ENCODE peak calls at places on chromosomes 16 and 17, in seven cellular contexts. One of them, this sample, is unnamed.

GRCh38 chr16:86618431-86619262 is 40.3 kb downstream of the FOXL1 start:
- DNase-seq in H1: no peak
- DNase-seq in GM12878: no peak
- DNase-seq in K562: no peak
- DNase-seq in SK-N-SH: no peak
- DNase-seq in GM12891: no peak
- DNase-seq in HepG2: no peak
- DNase-seq in this sample: no peak

GRCh38 chr17:7851438-7852261 is 3.2 kb upstream of the TMEM88 start:
- DNase-seq in K562: peak; percentile 55
- DNase-seq in GM12878: peak; percentile 73
- DNase-seq in SK-N-SH: peak; percentile 94
- DNase-seq in GM12891: peak; percentile 90
- DNase-seq in H1: peak; percentile 82
- DNase-seq in HepG2: peak; percentile 64
- DNase-seq in this sample: peak; percentile 89

GRCh38 chr17:7294614-7295153 is at the start of gene YBX2:
- DNase-seq in GM12891: peak; percentile 91
- DNase-seq in GM12878: no peak
- DNase-seq in SK-N-SH: peak; percentile 97
- DNase-seq in HepG2: no peak
- DNase-seq in H1: no peak
- DNase-seq in K562: peak; percentile 35
- DNase-seq in this sample: peak; percentile 86

GRCh38 chr17:66663041-66663494 is 171.8 kb upstream of the CACNG5 start:
- DNase-seq in SK-N-SH: peak; percentile 83
- DNase-seq in H1: no peak
- DNase-seq in HepG2: no peak
- DNase-seq in GM12878: no peak
- DNase-seq in GM12891: no peak
- DNase-seq in K562: peak; percentile 24
- DNase-seq in this sample: no peak

GRCh38 chr16:48121276-48121675 is 34.5 kb downstream of the ABCC12 start:
- DNase-seq in GM12891: no peak
- DNase-seq in HepG2: no peak
- DNase-seq in H1: no peak
- DNase-seq in SK-N-SH: peak; percentile 50
- DNase-seq in GM12878: no peak
- DNase-seq in K562: no peak
- DNase-seq in this sample: no peak

GRCh38 chr17:49756323-49756722 is 7.6 kb downstream of the FAM117A start:
- DNase-seq in H1: no peak
- DNase-seq in GM12878: no peak
- DNase-seq in K562: no peak
- DNase-seq in HepG2: no peak
- DNase-seq in SK-N-SH: no peak
- DNase-seq in GM12891: no peak
- DNase-seq in this sample: no peak

GRCh38 chr16:29820271-29820701 is at the start of gene MVP:
- DNase-seq in GM12891: peak; percentile 63
- DNase-seq in HepG2: no peak
- DNase-seq in SK-N-SH: peak; percentile 72
- DNase-seq in GM12878: no peak
- DNase-seq in H1: no peak
- DNase-seq in K562: peak; percentile 51
- DNase-seq in this sample: peak; percentile 73

GRCh38 chr17:30271102-30271501 is 20.6 kb downstream of the BLMH start:
- DNase-seq in K562: no peak
- DNase-seq in GM12891: no peak
- DNase-seq in SK-N-SH: no peak
- DNase-seq in HepG2: no peak
- DNase-seq in H1: no peak
- DNase-seq in GM12878: no peak
- DNase-seq in this sample: no peak

GRCh38 chr17:35056013-35056412 is 7.5 kb downstream of the RFFL start:
- DNase-seq in HepG2: no peak
- DNase-seq in GM12891: no peak
- DNase-seq in GM12878: no peak
- DNase-seq in SK-N-SH: no peak
- DNase-seq in K562: no peak
- DNase-seq in H1: no peak
- DNase-seq in this sample: no peak

GRCh38 chr17:33778505-33779398 is 476.3 kb upstream of the CCL2 start:
- DNase-seq in H1: peak; percentile 3
- DNase-seq in SK-N-SH: peak; percentile 57
- DNase-seq in HepG2: peak; percentile 33
- DNase-seq in K562: peak; percentile 73
- DNase-seq in GM12878: peak; percentile 2
- DNase-seq in GM12891: peak; percentile 24
- DNase-seq in this sample: peak; percentile 19

GRCh38 chr16:78584213-78584860 is 484.9 kb downstream of the WWOX start:
- DNase-seq in SK-N-SH: no peak
- DNase-seq in K562: no peak
- DNase-seq in H1: no peak
- DNase-seq in GM12878: no peak
- DNase-seq in HepG2: no peak
- DNase-seq in GM12891: no peak
- DNase-seq in this sample: no peak

GRCh38 chr17:58329035-58329807 is 626 bp upstream of the TSPOAP1 start:
- DNase-seq in K562: peak; percentile 87
- DNase-seq in SK-N-SH: peak; percentile 73
- DNase-seq in GM12878: peak; percentile 97
- DNase-seq in HepG2: peak; percentile 38
- DNase-seq in GM12891: no peak
- DNase-seq in H1: no peak
- DNase-seq in this sample: peak; percentile 58

GRCh38 chr16:86959182-86959651 is 358.0 kb downstream of the C16orf95 start:
- DNase-seq in K562: no peak
- DNase-seq in GM12878: no peak
- DNase-seq in H1: no peak
- DNase-seq in GM12891: no peak
- DNase-seq in SK-N-SH: no peak
- DNase-seq in HepG2: no peak
- DNase-seq in this sample: no peak

GRCh38 chr17:44144966-44145739 is 3.4 kb downstream of the HROB start:
- DNase-seq in GM12878: no peak
- DNase-seq in K562: no peak
- DNase-seq in H1: no peak
- DNase-seq in SK-N-SH: no peak
- DNase-seq in GM12891: no peak
- DNase-seq in HepG2: no peak
- DNase-seq in this sample: no peak

GRCh38 chr17:47891545-47892088 is 4.4 kb upstream of the SP2 start:
- DNase-seq in H1: no peak
- DNase-seq in GM12878: no peak
- DNase-seq in K562: no peak
- DNase-seq in HepG2: no peak
- DNase-seq in GM12891: no peak
- DNase-seq in SK-N-SH: no peak
- DNase-seq in this sample: no peak

GRCh38 chr17:33115957-33116680 is 124.5 kb downstream of the SPACA3 start:
- DNase-seq in GM12891: no peak
- DNase-seq in SK-N-SH: peak; percentile 56
- DNase-seq in H1: no peak
- DNase-seq in K562: no peak
- DNase-seq in GM12878: no peak
- DNase-seq in HepG2: no peak
- DNase-seq in this sample: no peak

GRCh38 chr16:12262454-12263180 is 286.1 kb downstream of the SNX29 start:
- DNase-seq in GM12891: no peak
- DNase-seq in GM12878: no peak
- DNase-seq in K562: no peak
- DNase-seq in H1: no peak
- DNase-seq in SK-N-SH: no peak
- DNase-seq in HepG2: peak; percentile 77
- DNase-seq in this sample: no peak

GRCh38 chr17:79702071-79702470 is 28.7 kb upstream of the ENPP7 start:
- DNase-seq in HepG2: no peak
- DNase-seq in K562: no peak
- DNase-seq in SK-N-SH: peak; percentile 71
- DNase-seq in H1: no peak
- DNase-seq in GM12891: no peak
- DNase-seq in GM12878: no peak
- DNase-seq in this sample: no peak

GRCh38 chr17:2034157-2034556 is 4.2 kb downstream of the DPH1 start:
- DNase-seq in HepG2: no peak
- DNase-seq in H1: no peak
- DNase-seq in K562: no peak
- DNase-seq in GM12878: no peak
- DNase-seq in SK-N-SH: no peak
- DNase-seq in GM12891: no peak
- DNase-seq in this sample: no peak

GRCh38 chr16:11263737-11264136 is 5.4 kb downstream of the TNP2 start:
- DNase-seq in GM12891: no peak
- DNase-seq in K562: no peak
- DNase-seq in H1: no peak
- DNase-seq in HepG2: no peak
- DNase-seq in SK-N-SH: no peak
- DNase-seq in GM12878: no peak
- DNase-seq in this sample: no peak

GRCh38 chr16:27368358-27368722 is 33.6 kb upstream of the IL21R start:
- DNase-seq in HepG2: no peak
- DNase-seq in K562: no peak
- DNase-seq in GM12891: no peak
- DNase-seq in SK-N-SH: no peak
- DNase-seq in GM12878: no peak
- DNase-seq in H1: no peak
- DNase-seq in this sample: no peak

GRCh38 chr16:27370318-27370717 is 31.7 kb upstream of the IL21R start:
- DNase-seq in HepG2: no peak
- DNase-seq in H1: no peak
- DNase-seq in GM12891: no peak
- DNase-seq in GM12878: no peak
- DNase-seq in SK-N-SH: no peak
- DNase-seq in K562: no peak
- DNase-seq in this sample: no peak

GRCh38 chr16:27367463-27368357 is 34.3 kb upstream of the IL21R start:
- DNase-seq in K562: peak; percentile 91
- DNase-seq in HepG2: peak; percentile 56
- DNase-seq in SK-N-SH: peak; percentile 85
- DNase-seq in GM12891: peak; percentile 60
- DNase-seq in GM12878: peak; percentile 87
- DNase-seq in H1: peak; percentile 41
- DNase-seq in this sample: peak; percentile 76

GRCh38 chr16:27366687-27367462 is 35.1 kb upstream of the IL21R start:
- DNase-seq in SK-N-SH: peak; percentile 21
- DNase-seq in HepG2: no peak
- DNase-seq in GM12891: no peak
- DNase-seq in GM12878: no peak
- DNase-seq in K562: peak; percentile 15
- DNase-seq in H1: no peak
- DNase-seq in this sample: no peak

DNA sequence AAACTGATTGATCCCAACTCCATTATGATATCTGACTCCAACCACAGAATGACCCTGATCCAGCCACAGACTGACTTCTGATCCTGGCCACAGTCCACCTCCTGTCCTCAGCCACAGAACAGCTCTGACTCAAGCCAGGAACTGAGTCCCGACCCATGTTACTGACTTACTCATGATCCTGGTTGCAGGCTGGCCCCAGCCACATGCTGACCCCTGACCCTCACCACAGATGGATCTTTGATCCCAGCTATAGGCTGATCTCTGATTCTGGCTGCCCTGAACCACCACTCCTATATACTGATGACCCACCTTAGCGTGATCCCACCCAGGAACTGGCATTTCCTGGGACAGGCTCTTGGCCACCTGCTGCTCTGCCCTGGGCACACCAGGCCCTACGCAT is 32.2 kb upstream of the IL21R start:
- DNase-seq in HepG2: peak; percentile 43
- DNase-seq in GM12878: no peak
- DNase-seq in K562: no peak
- DNase-seq in H1: no peak
- DNase-seq in GM12891: no peak
- DNase-seq in SK-N-SH: no peak
- DNase-seq in this sample: no peak
- TF ChIP-seq TAF1 in HepG2: no peak
- TF ChIP-seq TAF1 in GM12878: no peak
- TF ChIP-seq TAF1 in K562: no peak
- TF ChIP-seq TAF1 in H1: no peak
- TF ChIP-seq TAF1 in GM12891: no peak
- TF ChIP-seq TAF1 in SK-N-SH: no peak
- TF ChIP-seq TAF1 in this sample: no peak

DNA sequence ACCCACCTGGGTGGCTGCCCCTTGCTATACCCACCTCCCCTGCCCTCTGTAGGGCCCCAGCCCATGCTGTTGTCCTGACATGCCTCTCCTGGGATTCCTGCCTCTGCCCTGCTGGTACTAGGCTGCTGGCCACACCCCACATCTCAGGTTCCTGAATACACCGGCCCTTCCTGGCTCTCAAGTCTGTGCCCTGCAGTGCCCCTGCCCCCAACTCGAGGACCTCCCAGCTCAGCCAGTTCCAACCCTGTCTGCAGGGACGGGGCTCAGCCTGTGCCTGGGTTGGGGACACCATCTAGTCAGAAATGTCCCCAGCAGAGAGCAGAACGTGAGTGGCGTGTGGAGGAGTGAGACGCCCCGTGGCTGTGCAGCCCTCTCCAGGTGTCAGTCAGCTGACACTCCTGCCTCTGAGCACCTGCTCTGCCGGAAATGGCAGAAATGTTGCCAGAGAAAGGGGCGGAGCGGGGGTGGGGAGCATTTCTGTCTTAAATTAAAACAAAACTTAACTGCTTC is 28.7 kb downstream of the ACSF3 start:
- DNase-seq in SK-N-SH: no peak
- DNase-seq in K562: no peak
- DNase-seq in H1: no peak
- DNase-seq in HepG2: no peak
- DNase-seq in GM12878: no peak
- DNase-seq in GM12891: peak; percentile 60
- DNase-seq in this sample: peak; percentile 79
- TF ChIP-seq TAF1 in SK-N-SH: no peak
- TF ChIP-seq TAF1 in K562: no peak
- TF ChIP-seq TAF1 in H1: no peak
- TF ChIP-seq TAF1 in HepG2: no peak
- TF ChIP-seq TAF1 in GM12878: no peak
- TF ChIP-seq TAF1 in GM12891: no peak
- TF ChIP-seq TAF1 in this sample: no peak

DNA sequence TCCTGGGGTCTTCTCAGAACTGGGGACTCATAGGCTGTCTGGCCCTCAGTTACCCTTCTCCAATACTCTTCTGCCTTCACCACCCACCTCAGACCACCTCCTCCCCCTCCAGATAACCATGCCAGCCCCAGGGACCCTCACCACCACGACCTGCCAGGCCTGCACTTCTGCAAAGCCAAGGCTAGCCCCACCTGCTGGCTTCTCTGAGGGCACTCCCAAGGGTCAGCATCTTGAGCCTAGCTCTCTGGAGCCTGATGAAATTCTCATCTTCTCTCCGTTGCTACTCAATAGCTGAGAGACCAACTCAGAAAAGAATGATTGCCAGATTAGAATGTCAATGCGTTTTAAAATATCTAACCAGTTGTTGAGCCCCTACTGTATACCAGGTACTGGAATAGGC is 56.1 kb upstream of the LYRM9 start:
- DNase-seq in SK-N-SH: no peak
- DNase-seq in GM12891: no peak
- DNase-seq in GM12878: no peak
- DNase-seq in H1: no peak
- DNase-seq in K562: no peak
- DNase-seq in HepG2: no peak
- DNase-seq in this sample: no peak
- TF ChIP-seq TAF1 in SK-N-SH: no peak
- TF ChIP-seq TAF1 in GM12891: no peak
- TF ChIP-seq TAF1 in GM12878: no peak
- TF ChIP-seq TAF1 in H1: no peak
- TF ChIP-seq TAF1 in K562: no peak
- TF ChIP-seq TAF1 in HepG2: no peak
- TF ChIP-seq TAF1 in this sample: no peak

GRCh38 chr16:56844056-56844455 is 21.0 kb upstream of the SLC12A3 start:
- DNase-seq in GM12878: no peak
- DNase-seq in GM12891: no peak
- DNase-seq in SK-N-SH: no peak
- DNase-seq in K562: no peak
- DNase-seq in H1: no peak
- DNase-seq in HepG2: no peak
- DNase-seq in this sample: no peak
- TF ChIP-seq TAF1 in GM12878: no peak
- TF ChIP-seq TAF1 in GM12891: no peak
- TF ChIP-seq TAF1 in SK-N-SH: no peak
- TF ChIP-seq TAF1 in K562: no peak
- TF ChIP-seq TAF1 in H1: no peak
- TF ChIP-seq TAF1 in HepG2: no peak
- TF ChIP-seq TAF1 in this sample: no peak

This sample was measured in GM12892.